ENCODE peak calls at places on chromosomes 2 and 18, in ten cellular contexts. G, W, P, S, Z, U, B, J, T and I are unnamed samples.

GRCh38 chr18:11040823-11041712 is 108.3 kb downstream of the PIEZO2 start:
- DNase-seq in B (peak), Z (peak), U (peak), S (peak), G (peak), T (no peak), J (no peak), P (peak), W (peak), I (peak)

GRCh38 chr2:215678094-215678493 is 242.2 kb upstream of the FN1 start:
- DNase-seq in U (no peak), B (no peak), G (no peak), S (no peak), W (no peak), P (no peak), T (no peak), J (no peak), Z (no peak), I (no peak)

GRCh38 chr2:20676353-20677215 is 9.6 kb downstream of the GDF7 start:
- DNase-seq in T (no peak), B (no peak), U (no peak), P (no peak), W (peak), S (no peak), Z (no peak), G (no peak), J (no peak), I (no peak)

GRCh38 chr18:70700496-70700895 is 411.7 kb downstream of the SOCS6 start:
- DNase-seq in U (no peak), G (no peak), T (no peak), J (no peak), B (no peak), Z (no peak), W (no peak), P (no peak), S (no peak), I (no peak)

GRCh38 chr18:78735131-78736014 is 244.2 kb upstream of the SALL3 start:
- DNase-seq in G (no peak), Z (no peak), S (no peak), P (no peak), W (no peak), T (no peak), B (no peak), U (no peak), J (no peak), I (no peak)

GRCh38 chr2:11292464-11293255 is 51.8 kb downstream of the ROCK2 start:
- DNase-seq in S (peak), U (peak), B (no peak), T (no peak), W (peak), G (no peak), P (peak), Z (no peak), J (no peak), I (no peak)

GRCh38 chr18:21809725-21810124 is 69.1 kb downstream of the MIB1 start:
- DNase-seq in Z (no peak), P (no peak), W (no peak), G (no peak), U (no peak), T (no peak), S (no peak), J (no peak), B (no peak), I (no peak)

GRCh38 chr2:130332271-130333073 is 10.2 kb upstream of the IMP4 start:
- DNase-seq in U (peak), W (peak), P (peak), J (no peak), T (peak), S (peak), Z (peak), B (peak), G (peak), I (peak)

GRCh38 chr2:149924028-149924427 is 336.5 kb upstream of the MMADHC start:
- DNase-seq in G (no peak), Z (no peak), S (no peak), P (no peak), T (no peak), J (no peak), B (no peak), W (peak), U (no peak), I (no peak)

GRCh38 chr2:11212645-11213044 is 57.4 kb downstream of the SLC66A3 start:
- DNase-seq in W (no peak), P (no peak), J (no peak), U (no peak), Z (no peak), T (no peak), G (no peak), B (no peak), S (no peak), I (no peak)

GRCh38 chr2:85840091-85840490 is 48.7 kb downstream of the ST3GAL5 start:
- DNase-seq in J (no peak), G (no peak), P (no peak), B (no peak), S (peak), U (no peak), W (no peak), Z (no peak), T (no peak), I (no peak)

GRCh38 chr18:3603460-3604259 is 153.7 kb downstream of the TGIF1 start:
- DNase-seq in T (no peak), G (peak), B (peak), W (peak), U (peak), P (no peak), J (no peak), S (peak), Z (no peak), I (no peak)

GRCh38 chr2:11676640-11677039 is 6.6 kb upstream of the NTSR2 start:
- DNase-seq in U (no peak), G (no peak), T (peak), B (no peak), P (no peak), S (no peak), W (peak), Z (no peak), J (no peak), I (no peak)

GRCh38 chr2:147110317-147110716 is 734.5 kb upstream of the ACVR2A start:
- DNase-seq in G (no peak), B (no peak), W (no peak), J (no peak), U (no peak), S (no peak), Z (no peak), T (no peak), P (no peak), I (no peak)

GRCh38 chr2:177264539-177265385 is at the start of gene NFE2L2:
- DNase-seq in Z (peak), G (peak), J (peak), U (peak), B (peak), T (peak), W (peak), P (peak), S (peak), I (peak)

GRCh38 chr2:195830968-195831810 is 174.2 kb downstream of the SLC39A10 start:
- DNase-seq in T (no peak), Z (no peak), S (no peak), P (no peak), G (no peak), B (no peak), J (no peak), U (no peak), W (no peak), I (no peak)

GRCh38 chr2:12803616-12804015 is 86.9 kb downstream of the TRIB2 start:
- DNase-seq in Z (no peak), P (no peak), U (no peak), W (no peak), S (no peak), B (no peak), T (no peak), J (no peak), G (no peak), I (no peak)

GRCh38 chr2:216740557-216741222 is 45.3 kb upstream of the IGFBP5 start:
- DNase-seq in T (no peak), B (peak), G (no peak), U (no peak), J (no peak), P (peak), W (no peak), Z (no peak), S (no peak), I (no peak)

GRCh38 chr18:49561377-49562193 is at the start of gene LIPG:
- DNase-seq in T (no peak), S (peak), Z (peak), U (peak), J (no peak), G (peak), W (peak), P (peak), B (peak), I (no peak)

GRCh38 chr2:215657844-215658243 is 222.0 kb upstream of the FN1 start:
- DNase-seq in W (peak), B (no peak), T (no peak), S (no peak), G (no peak), P (no peak), U (peak), J (no peak), Z (no peak), I (peak)

GRCh38 chr2:164934790-164935466 is 20.4 kb downstream of the SLC38A11 start:
- DNase-seq in U (no peak), W (no peak), T (no peak), J (no peak), B (no peak), Z (no peak), G (no peak), P (no peak), S (no peak), I (no peak)

GRCh38 chr2:30666307-30666874 is 140.9 kb downstream of the CAPN13 start:
- DNase-seq in B (no peak), J (no peak), Z (no peak), U (peak), W (peak), T (peak), S (peak), G (no peak), P (no peak), I (no peak)

GRCh38 chr2:199457147-199458016 is at the start of gene SATB2:
- DNase-seq in G (peak), W (peak), Z (no peak), B (peak), T (no peak), J (no peak), P (no peak), U (peak), S (peak), I (peak)

GRCh38 chr2:70144443-70145167 is 46.2 kb downstream of the C2orf42 start:
- DNase-seq in Z (no peak), G (no peak), J (no peak), S (peak), W (no peak), U (no peak), T (no peak), P (no peak), B (no peak), I (no peak)

GRCh38 chr2:70142590-70143313 is 48.1 kb downstream of the C2orf42 start:
- DNase-seq in T (peak), W (peak), B (peak), Z (peak), G (peak), S (peak), U (peak), J (peak), P (peak), I (peak)

GRCh38 chr2:70145168-70145538 is 45.7 kb downstream of the C2orf42 start:
- DNase-seq in W (no peak), S (no peak), G (no peak), Z (no peak), T (no peak), J (no peak), P (no peak), U (no peak), B (no peak), I (no peak)

GRCh38 chr2:70141754-70142589 is 48.8 kb downstream of the C2orf42 start:
- DNase-seq in G (peak), B (peak), S (peak), T (no peak), U (peak), Z (no peak), W (peak), J (peak), P (no peak), I (peak)

DNA sequence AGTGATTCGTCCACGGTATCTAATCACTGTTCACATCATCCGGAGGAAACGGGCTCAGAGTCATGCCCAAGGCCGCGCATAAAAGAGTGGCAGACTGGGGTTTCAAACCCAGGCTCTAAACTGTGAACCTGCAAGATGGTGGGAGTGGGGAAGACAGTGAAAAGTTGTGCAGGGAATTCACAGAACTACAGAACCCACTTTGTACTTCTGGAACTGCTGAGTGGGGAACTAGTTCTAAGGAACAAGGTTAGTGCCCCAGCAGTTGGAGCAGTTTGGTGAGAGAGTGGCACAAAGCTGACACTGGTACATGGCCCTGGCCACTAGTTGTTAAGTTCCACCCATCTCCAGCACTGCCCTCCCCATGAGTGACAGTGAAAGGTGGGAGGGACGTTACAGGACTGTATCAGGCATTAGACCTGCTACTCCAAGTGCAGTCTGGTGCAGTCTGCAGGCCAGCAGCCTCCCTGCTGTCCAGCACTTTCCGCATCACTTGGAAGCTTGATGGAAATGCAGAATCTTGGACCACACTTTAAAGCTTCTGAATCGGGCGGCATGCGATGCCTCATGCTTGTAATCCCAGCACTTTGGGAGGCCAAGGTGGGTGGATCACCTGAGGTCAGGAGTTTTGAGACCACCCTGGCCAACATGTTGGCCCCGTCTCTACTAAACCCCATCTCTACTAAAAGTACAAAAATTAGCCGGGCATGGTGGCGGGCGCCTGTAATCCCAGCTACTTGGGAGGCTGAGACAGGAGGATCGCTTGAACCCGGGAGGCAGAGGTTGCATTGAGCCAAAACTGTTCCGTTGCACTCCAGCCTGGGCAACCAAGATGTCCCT is 47.3 kb downstream of the C2orf42 start:
- DNase-seq in U (peak), P (peak), B (peak), S (peak), J (no peak), T (peak), W (peak), G (peak), Z (peak), I (peak)
- TF ChIP-seq POLR2A in U (no peak), P (no peak), B (peak), S (peak), J (no peak), T (peak), W (peak), G (peak), Z (peak), I (peak)

DNA sequence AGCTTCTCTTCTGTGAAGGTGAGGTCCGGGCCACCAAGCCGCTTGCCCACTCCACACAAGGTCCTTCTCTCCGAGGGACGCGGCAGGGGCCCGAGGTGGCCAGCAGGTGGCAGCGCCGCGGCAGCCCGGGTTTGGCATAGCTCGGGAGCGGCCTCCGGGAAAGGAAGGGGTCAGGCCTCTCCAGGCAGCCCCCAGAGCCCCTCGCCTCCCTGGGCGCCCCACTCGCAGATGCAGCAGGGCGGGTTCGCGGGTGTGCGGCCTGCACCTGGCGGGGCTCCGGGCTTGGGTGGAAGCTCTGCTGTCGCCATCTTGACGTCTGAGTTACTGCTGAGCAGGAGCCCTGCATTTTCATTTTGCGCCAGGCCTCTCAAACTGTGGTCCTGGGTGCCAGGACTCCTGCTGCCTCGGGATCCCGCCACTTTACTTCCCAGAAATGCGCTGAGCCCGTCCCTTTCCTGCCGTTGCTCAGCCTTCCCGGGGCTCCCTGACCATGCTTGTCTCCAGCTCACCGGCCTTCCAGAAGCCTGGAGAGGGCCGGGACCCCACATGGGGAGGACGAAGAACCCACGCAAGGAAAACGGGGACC is 18.6 kb upstream of the NCL start:
- DNase-seq in Z (peak), J (no peak), T (peak), U (peak), S (peak), W (peak), B (peak), G (no peak), P (peak), I (peak)
- TF ChIP-seq POLR2A in Z (no peak), J (no peak), T (no peak), U (no peak), S (no peak), W (no peak), B (no peak), G (no peak), P (no peak), I (no peak)

DNA sequence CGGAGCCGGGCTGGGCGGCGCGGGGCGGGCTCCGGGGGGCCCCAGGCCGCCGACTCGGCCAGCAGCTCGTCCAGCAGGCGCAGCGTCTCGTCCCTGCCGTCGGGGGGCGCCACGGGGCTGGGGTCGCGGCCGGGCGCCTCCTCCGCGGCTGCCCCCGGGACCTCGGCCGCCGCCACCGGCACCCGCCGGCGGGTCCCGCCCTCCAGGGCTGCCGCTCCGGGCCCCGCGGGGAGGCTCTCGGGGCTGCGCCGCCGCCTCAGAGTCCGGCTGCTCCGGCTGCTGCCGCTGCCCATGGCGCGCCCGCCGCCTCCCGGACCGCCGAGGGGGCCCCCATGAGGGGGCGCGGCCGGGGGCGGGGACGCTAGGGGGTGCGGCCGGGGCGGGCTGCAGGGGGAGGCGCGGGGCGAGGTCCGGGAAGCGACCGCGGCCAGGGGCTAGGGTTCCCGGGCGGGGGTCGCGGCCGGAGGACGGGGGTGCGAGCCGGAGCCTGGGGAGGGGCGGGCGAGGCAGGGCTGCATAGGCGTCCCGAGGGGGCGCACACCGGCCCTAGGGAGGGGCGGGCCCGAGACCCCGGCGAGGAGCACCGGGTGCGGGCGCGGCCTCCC is at the start of gene CYS1:
- DNase-seq in G (no peak), J (no peak), U (no peak), T (peak), Z (no peak), S (peak), W (peak), P (no peak), B (no peak), I (peak)
- TF ChIP-seq POLR2A in G (no peak), J (no peak), U (no peak), T (no peak), Z (no peak), S (no peak), W (no peak), P (no peak), B (no peak), I (no peak)

DNA sequence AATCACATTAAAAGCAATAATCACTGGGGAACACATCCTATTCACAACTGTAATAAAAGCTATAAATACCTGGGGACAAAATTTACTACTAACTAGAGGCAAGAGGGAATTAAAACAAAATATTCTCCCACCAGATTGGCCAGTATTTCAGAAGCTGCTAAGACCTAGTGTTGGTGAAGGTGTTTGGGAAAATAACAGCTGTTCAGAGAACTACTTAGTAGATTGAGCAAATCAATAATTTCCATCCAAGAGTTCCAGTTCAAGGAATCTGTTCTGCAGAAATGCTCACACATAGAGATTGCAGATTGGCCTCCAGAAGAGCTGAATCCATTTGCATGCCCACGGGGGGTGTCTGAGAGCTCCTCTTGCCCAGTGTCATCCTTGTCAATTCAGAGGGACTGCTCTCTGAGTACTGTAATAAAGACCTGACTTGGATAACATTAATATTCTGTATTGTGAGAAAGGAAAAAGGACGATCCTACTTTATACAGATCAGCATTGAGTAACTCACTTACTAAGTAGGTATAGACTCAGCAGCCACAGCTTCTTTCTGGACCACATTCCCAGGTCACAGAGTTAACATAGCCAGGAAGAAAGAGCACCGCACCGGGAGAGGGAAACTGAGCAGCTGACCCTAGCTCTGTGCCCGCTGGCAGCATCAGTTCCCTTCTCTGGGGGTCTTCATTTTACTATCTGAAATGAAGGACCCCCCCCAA is 5.6 kb downstream of the TUBB6 start:
- DNase-seq in T (no peak), Z (no peak), S (no peak), P (no peak), W (no peak), U (no peak), B (no peak), J (no peak), G (no peak), I (no peak)
- TF ChIP-seq POLR2A in T (no peak), Z (no peak), S (no peak), P (no peak), W (no peak), U (peak), B (no peak), J (no peak), G (no peak), I (no peak)

DNA sequence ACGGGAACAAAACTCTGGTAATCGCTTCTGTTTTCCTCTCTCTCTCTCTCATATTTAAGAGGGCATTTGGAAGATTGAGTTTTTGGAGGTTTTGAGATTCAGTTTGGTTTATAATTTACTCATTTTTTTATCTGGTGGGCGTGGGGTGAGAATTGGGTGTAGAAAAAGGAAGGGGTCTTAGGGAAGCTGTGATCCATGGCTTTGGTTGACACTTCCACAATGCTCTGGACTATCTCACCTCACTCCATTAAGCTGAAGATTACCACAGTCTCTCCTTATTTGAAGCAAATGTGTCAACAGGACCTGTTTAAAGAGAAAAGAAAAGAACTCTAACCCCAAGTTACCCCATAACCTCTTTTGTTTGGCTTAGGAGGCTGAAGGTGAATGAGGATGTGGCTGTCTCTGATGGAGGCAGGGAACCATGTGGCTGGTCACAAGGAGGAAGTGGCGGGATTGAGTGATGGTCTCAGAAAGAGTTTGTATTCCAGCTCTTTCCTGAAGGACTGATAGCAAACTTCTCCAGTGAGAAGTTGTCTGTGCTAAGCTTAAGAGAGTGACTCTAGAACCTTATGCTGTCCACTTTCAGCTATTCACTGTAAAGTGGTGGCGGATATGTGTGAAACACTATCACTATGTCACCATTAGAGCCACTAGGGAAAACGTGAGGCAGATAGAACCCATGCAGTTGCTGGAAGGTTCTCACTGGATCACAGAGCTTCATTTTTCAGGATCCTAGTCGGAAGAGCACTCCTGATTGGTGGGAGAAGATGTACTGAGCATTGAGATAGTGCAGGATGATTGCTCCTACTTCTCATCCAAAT is 935 bp downstream of the ZNF804A start:
- DNase-seq in T (no peak), P (no peak), G (peak), Z (no peak), B (no peak), W (no peak), U (peak), S (no peak), J (no peak), I (peak)
- TF ChIP-seq POLR2A in T (no peak), P (no peak), G (no peak), Z (no peak), B (no peak), W (no peak), U (no peak), S (no peak), J (no peak), I (no peak)